ENCODE peak calls at places on chromosomes 3 and 15, in four cellular contexts. E is KBM-7, F is HS-5, W is nucleus accumbens. K is an unnamed sample.
A peak's percentile ranks its signal among the peaks of the same experiment; 100 is the strongest.

GRCh38 chr3:149603126-149604074 is 54.4 kb downstream of the WWTR1 start:
- DNase-seq in E (no peak), F (no peak), W (no peak), K (no peak)

GRCh38 chr3:153349138-153349499 is 187.1 kb downstream of the RAP2B start:
- DNase-seq in E (peak; percentile 25), W (no peak), F (no peak), K (no peak)

GRCh38 chr3:65535260-65535659 is 503.5 kb downstream of the MAGI1 start:
- DNase-seq in F (no peak), E (no peak), W (no peak), K (no peak)

GRCh38 chr15:60362318-60363023 is 35.3 kb downstream of the ANXA2 start:
- DNase-seq in E (peak; percentile 11), F (peak; percentile 58), W (no peak), K (no peak)

GRCh38 chr3:10233988-10234387 is 14.3 kb upstream of the TATDN2 start:
- DNase-seq in W (no peak), E (no peak), F (no peak), K (no peak)

GRCh38 chr3:46539443-46540005 is 26.6 kb downstream of the LRRC2 start:
- DNase-seq in E (no peak), W (no peak), F (no peak), K (no peak)

GRCh38 chr3:143935678-143936077 is 35.9 kb upstream of the DIPK2A start:
- DNase-seq in W (no peak), F (no peak), E (no peak), K (no peak)

GRCh38 chr3:50340404-50341329 is at the start of gene RASSF1:
- DNase-seq in E (peak; percentile 90), W (no peak), F (no peak), K (no peak)

GRCh38 chr15:89680282-89680873 is 1.2 kb upstream of the PLIN1 start:
- DNase-seq in W (no peak), E (no peak), F (no peak), K (no peak)

GRCh38 chr15:66617137-66618090 is 51.6 kb upstream of the LCTL start:
- DNase-seq in E (peak; percentile 96), F (no peak), W (no peak), K (peak; percentile 61)

GRCh38 chr3:12428131-12428530 is 56.1 kb upstream of the TSEN2 start:
- DNase-seq in F (no peak), W (no peak), E (no peak), K (no peak)

GRCh38 chr15:57213783-57214366 is 162.4 kb upstream of the CGNL1 start:
- DNase-seq in F (no peak), E (peak; percentile 53), W (no peak), K (no peak)

GRCh38 chr15:74815121-74815933 is 2.7 kb downstream of the LMAN1L start:
- DNase-seq in W (no peak), E (no peak), F (no peak), K (no peak)

K was measured in dorsolateral prefrontal cortex.